ENCODE peak calls at places on chromosomes 7 and 10, in ten cellular contexts. One of them, this sample, is unnamed.

GRCh38 chr7:27442446-27442845 is 199.8 kb downstream of the EVX1 start:
- DNase-seq in transverse colon: no peak
- DNase-seq in stomach: no peak
- DNase-seq in GM12891: no peak
- DNase-seq in HCT116: peak
- DNase-seq in GM12892: no peak
- DNase-seq in breast epithelium: no peak
- DNase-seq in K562: no peak
- DNase-seq in spleen: no peak
- DNase-seq in sigmoid colon: no peak
- DNase-seq in this sample: no peak

GRCh38 chr10:133460208-133460769 is 6.5 kb downstream of the SCART1 start:
- DNase-seq in GM12891: no peak
- DNase-seq in transverse colon: no peak
- DNase-seq in stomach: no peak
- DNase-seq in spleen: no peak
- DNase-seq in breast epithelium: no peak
- DNase-seq in HCT116: no peak
- DNase-seq in K562: no peak
- DNase-seq in sigmoid colon: no peak
- DNase-seq in GM12892: no peak
- DNase-seq in this sample: no peak

GRCh38 chr10:128026620-128027281 is 99.5 kb downstream of the MKI67 start:
- DNase-seq in breast epithelium: no peak
- DNase-seq in stomach: no peak
- DNase-seq in transverse colon: no peak
- DNase-seq in K562: no peak
- DNase-seq in GM12892: no peak
- DNase-seq in sigmoid colon: peak
- DNase-seq in spleen: no peak
- DNase-seq in GM12891: no peak
- DNase-seq in HCT116: no peak
- DNase-seq in this sample: no peak

GRCh38 chr7:83876593-83876992 is 227.7 kb upstream of the SEMA3E start:
- DNase-seq in HCT116: no peak
- DNase-seq in GM12892: no peak
- DNase-seq in spleen: no peak
- DNase-seq in K562: no peak
- DNase-seq in transverse colon: no peak
- DNase-seq in sigmoid colon: no peak
- DNase-seq in GM12891: no peak
- DNase-seq in stomach: no peak
- DNase-seq in breast epithelium: no peak
- DNase-seq in this sample: no peak

GRCh38 chr7:105612806-105613205 is 31.5 kb upstream of the EFCAB10 start:
- DNase-seq in GM12892: no peak
- DNase-seq in HCT116: no peak
- DNase-seq in GM12891: no peak
- DNase-seq in breast epithelium: no peak
- DNase-seq in sigmoid colon: peak
- DNase-seq in transverse colon: no peak
- DNase-seq in stomach: no peak
- DNase-seq in K562: no peak
- DNase-seq in spleen: no peak
- DNase-seq in this sample: no peak

GRCh38 chr10:339038-339391 is 203.8 kb downstream of the ZMYND11 start:
- DNase-seq in breast epithelium: no peak
- DNase-seq in stomach: no peak
- DNase-seq in GM12892: no peak
- DNase-seq in GM12891: no peak
- DNase-seq in HCT116: no peak
- DNase-seq in sigmoid colon: no peak
- DNase-seq in spleen: no peak
- DNase-seq in transverse colon: no peak
- DNase-seq in K562: no peak
- DNase-seq in this sample: no peak

GRCh38 chr7:41724996-41725395 is 22.1 kb upstream of the INHBA start:
- DNase-seq in GM12891: no peak
- DNase-seq in HCT116: no peak
- DNase-seq in stomach: no peak
- DNase-seq in sigmoid colon: no peak
- DNase-seq in breast epithelium: no peak
- DNase-seq in K562: no peak
- DNase-seq in transverse colon: no peak
- DNase-seq in GM12892: no peak
- DNase-seq in spleen: no peak
- DNase-seq in this sample: no peak

GRCh38 chr7:30771859-30772429 is 727 bp downstream of the MINDY4 start:
- DNase-seq in breast epithelium: no peak
- DNase-seq in GM12892: no peak
- DNase-seq in stomach: no peak
- DNase-seq in sigmoid colon: no peak
- DNase-seq in transverse colon: no peak
- DNase-seq in spleen: no peak
- DNase-seq in K562: peak
- DNase-seq in HCT116: no peak
- DNase-seq in GM12891: no peak
- DNase-seq in this sample: no peak

GRCh38 chr10:77857272-77857671 is 69.3 kb downstream of the DLG5 start:
- DNase-seq in transverse colon: no peak
- DNase-seq in breast epithelium: peak
- DNase-seq in K562: no peak
- DNase-seq in GM12892: no peak
- DNase-seq in GM12891: no peak
- DNase-seq in spleen: peak
- DNase-seq in sigmoid colon: no peak
- DNase-seq in stomach: peak
- DNase-seq in HCT116: no peak
- DNase-seq in this sample: peak

GRCh38 chr7:143362126-143362961 is at the start of gene FAM131B:
- DNase-seq in HCT116: no peak
- DNase-seq in GM12892: peak
- DNase-seq in K562: no peak
- DNase-seq in breast epithelium: no peak
- DNase-seq in sigmoid colon: peak
- DNase-seq in spleen: no peak
- DNase-seq in stomach: no peak
- DNase-seq in transverse colon: no peak
- DNase-seq in GM12891: peak
- DNase-seq in this sample: no peak

DNA sequence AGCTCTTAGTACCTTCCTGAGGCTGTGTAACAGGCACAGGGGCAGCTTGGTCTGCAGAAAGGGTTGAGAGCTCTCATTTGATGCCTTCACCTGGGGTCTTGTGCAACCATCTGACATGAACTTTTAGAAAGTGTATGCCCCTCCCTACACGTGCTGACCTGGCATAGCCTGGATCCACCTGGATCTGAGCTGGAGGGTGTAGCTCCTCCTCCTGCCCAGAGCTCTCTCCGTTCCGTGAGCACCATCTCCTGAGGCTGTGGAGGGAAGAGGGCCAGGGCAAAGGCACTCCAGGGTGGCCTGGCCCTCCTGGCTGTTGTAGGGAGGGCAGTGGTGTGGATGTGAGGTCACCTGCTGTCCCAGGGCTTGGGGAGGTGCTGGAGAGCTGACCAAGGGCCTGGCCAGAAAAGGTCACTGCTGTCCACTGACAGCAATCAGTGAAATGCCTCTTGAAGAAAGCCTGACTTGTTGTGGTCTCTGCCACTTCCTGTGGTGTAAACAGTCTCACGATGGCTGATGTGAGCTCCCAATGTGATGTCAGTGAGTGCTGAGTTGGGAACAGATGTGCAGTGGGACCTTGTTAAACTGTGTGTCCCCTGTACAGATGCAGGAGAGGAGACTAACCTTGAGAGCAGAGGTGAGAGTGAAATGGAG is 23.0 kb downstream of the AMZ1 start:
- DNase-seq in spleen: no peak
- DNase-seq in GM12891: no peak
- DNase-seq in sigmoid colon: no peak
- DNase-seq in GM12892: no peak
- DNase-seq in transverse colon: no peak
- DNase-seq in K562: peak
- DNase-seq in stomach: no peak
- DNase-seq in breast epithelium: no peak
- DNase-seq in HCT116: no peak
- DNase-seq in this sample: no peak
- TF ChIP-seq POLR2AphosphoS5 in spleen: no peak
- TF ChIP-seq POLR2AphosphoS5 in GM12891: no peak
- TF ChIP-seq POLR2AphosphoS5 in sigmoid colon: no peak
- TF ChIP-seq POLR2AphosphoS5 in GM12892: no peak
- TF ChIP-seq POLR2AphosphoS5 in transverse colon: no peak
- TF ChIP-seq POLR2AphosphoS5 in K562: no peak
- TF ChIP-seq POLR2AphosphoS5 in stomach: no peak
- TF ChIP-seq POLR2AphosphoS5 in breast epithelium: no peak
- TF ChIP-seq POLR2AphosphoS5 in HCT116: no peak
- TF ChIP-seq POLR2AphosphoS5 in this sample: no peak

DNA sequence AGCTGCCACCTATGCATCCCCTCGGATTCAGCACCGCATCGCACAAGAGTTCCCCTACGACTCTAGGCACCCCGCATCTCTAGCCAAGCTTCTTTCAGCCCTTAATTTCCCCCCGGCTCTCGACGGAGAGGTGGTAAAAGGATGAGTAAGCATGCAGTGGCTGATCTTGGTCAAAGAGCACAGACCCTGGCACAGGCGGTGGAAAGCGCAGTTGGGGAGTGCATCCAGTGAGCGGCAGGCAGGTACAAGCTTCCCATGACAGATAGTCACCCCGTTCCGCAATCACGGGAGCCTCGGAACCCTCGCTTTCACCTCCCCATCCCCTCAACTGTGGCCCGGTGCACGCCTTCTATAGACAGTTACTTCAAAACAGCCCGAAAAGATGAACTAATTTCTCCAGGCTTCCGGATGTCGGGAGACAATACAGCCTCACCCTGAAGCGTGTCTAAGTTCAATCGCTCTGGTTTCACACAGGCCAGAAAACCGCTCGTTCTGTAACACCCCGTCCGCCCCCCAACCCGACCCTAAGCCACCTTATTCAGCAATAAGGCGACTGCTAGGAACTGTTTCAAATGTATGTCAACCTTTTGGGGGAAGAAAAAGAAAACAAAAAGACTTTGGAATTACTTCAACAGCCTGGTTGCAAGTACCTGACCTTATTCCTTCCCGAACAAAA is 1.5 kb downstream of the RHEB start:
- DNase-seq in K562: peak
- DNase-seq in GM12891: no peak
- DNase-seq in spleen: peak
- DNase-seq in transverse colon: peak
- DNase-seq in GM12892: no peak
- DNase-seq in HCT116: no peak
- DNase-seq in sigmoid colon: peak
- DNase-seq in breast epithelium: peak
- DNase-seq in stomach: peak
- DNase-seq in this sample: peak
- TF ChIP-seq POLR2A in K562: no peak
- TF ChIP-seq POLR2A in GM12891: no peak
- TF ChIP-seq POLR2A in spleen: no peak
- TF ChIP-seq POLR2A in transverse colon: peak
- TF ChIP-seq POLR2A in GM12892: no peak
- TF ChIP-seq POLR2A in HCT116: no peak
- TF ChIP-seq POLR2A in sigmoid colon: peak
- TF ChIP-seq POLR2A in breast epithelium: no peak
- TF ChIP-seq POLR2A in stomach: no peak
- TF ChIP-seq POLR2A in this sample: no peak

GRCh38 chr7:92447239-92448184 is at the start of gene GATAD1:
- DNase-seq in GM12891: peak
- DNase-seq in breast epithelium: peak
- DNase-seq in HCT116: peak
- DNase-seq in sigmoid colon: peak
- DNase-seq in stomach: peak
- DNase-seq in K562: peak
- DNase-seq in transverse colon: peak
- DNase-seq in spleen: peak
- DNase-seq in GM12892: peak
- DNase-seq in this sample: peak
- TF ChIP-seq POLR2AphosphoS5 in GM12891: no peak
- TF ChIP-seq POLR2AphosphoS5 in breast epithelium: peak
- TF ChIP-seq POLR2AphosphoS5 in HCT116: peak
- TF ChIP-seq POLR2AphosphoS5 in sigmoid colon: peak
- TF ChIP-seq POLR2AphosphoS5 in stomach: peak
- TF ChIP-seq POLR2AphosphoS5 in K562: peak
- TF ChIP-seq POLR2AphosphoS5 in transverse colon: peak
- TF ChIP-seq POLR2AphosphoS5 in spleen: peak
- TF ChIP-seq POLR2AphosphoS5 in GM12892: peak
- TF ChIP-seq POLR2AphosphoS5 in this sample: peak

GRCh38 chr7:157849726-157850125 is 512.9 kb downstream of the DNAJB6 start:
- DNase-seq in K562: no peak
- DNase-seq in HCT116: no peak
- DNase-seq in spleen: no peak
- DNase-seq in stomach: no peak
- DNase-seq in GM12892: no peak
- DNase-seq in GM12891: no peak
- DNase-seq in sigmoid colon: no peak
- DNase-seq in breast epithelium: no peak
- DNase-seq in transverse colon: no peak
- DNase-seq in this sample: no peak

GRCh38 chr7:157850481-157851444 is 514.0 kb downstream of the DNAJB6 start:
- DNase-seq in breast epithelium: no peak
- DNase-seq in transverse colon: no peak
- DNase-seq in sigmoid colon: no peak
- DNase-seq in stomach: no peak
- DNase-seq in GM12892: no peak
- DNase-seq in HCT116: no peak
- DNase-seq in K562: no peak
- DNase-seq in spleen: no peak
- DNase-seq in GM12891: no peak
- DNase-seq in this sample: no peak

GRCh38 chr7:157853076-157853788 is 516.4 kb downstream of the DNAJB6 start:
- DNase-seq in spleen: peak
- DNase-seq in K562: no peak
- DNase-seq in GM12892: no peak
- DNase-seq in GM12891: no peak
- DNase-seq in breast epithelium: no peak
- DNase-seq in HCT116: no peak
- DNase-seq in sigmoid colon: no peak
- DNase-seq in transverse colon: no peak
- DNase-seq in stomach: no peak
- DNase-seq in this sample: no peak

GRCh38 chr7:157853789-157854065 is 516.9 kb downstream of the DNAJB6 start:
- DNase-seq in HCT116: no peak
- DNase-seq in GM12891: no peak
- DNase-seq in transverse colon: no peak
- DNase-seq in breast epithelium: no peak
- DNase-seq in stomach: no peak
- DNase-seq in K562: no peak
- DNase-seq in spleen: no peak
- DNase-seq in sigmoid colon: no peak
- DNase-seq in GM12892: no peak
- DNase-seq in this sample: no peak

DNA sequence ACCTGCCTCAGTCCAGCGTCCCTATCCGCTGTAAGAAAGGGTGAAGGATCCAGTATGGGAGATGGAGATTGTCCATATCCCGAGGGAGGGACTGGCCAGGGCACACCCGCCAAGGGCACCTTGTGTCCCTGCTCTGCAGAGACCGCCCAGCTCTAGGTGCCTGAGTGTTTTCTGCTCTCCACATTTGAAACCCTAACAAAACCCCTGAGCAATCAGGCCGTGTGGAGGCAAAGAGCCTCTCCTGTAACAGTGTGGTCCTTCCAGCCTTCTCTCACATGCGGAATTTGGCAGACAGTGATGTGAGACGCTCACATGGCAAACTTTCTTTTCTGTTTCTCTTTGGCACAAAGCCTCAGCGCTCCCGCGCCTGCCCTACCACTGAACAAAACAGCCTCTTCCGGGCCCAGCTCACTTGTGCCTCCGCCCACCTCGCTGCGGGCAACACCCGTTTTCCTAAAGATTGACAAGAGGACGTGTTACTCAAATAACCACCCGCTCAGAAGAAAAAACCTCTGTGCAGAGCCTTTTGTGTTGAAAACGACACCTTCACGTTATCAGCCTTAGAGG is 514.8 kb downstream of the DNAJB6 start:
- DNase-seq in GM12892: no peak
- DNase-seq in sigmoid colon: peak
- DNase-seq in stomach: peak
- DNase-seq in K562: peak
- DNase-seq in spleen: peak
- DNase-seq in HCT116: peak
- DNase-seq in transverse colon: peak
- DNase-seq in GM12891: no peak
- DNase-seq in breast epithelium: no peak
- DNase-seq in this sample: peak
- TF ChIP-seq POLR2A in GM12892: no peak
- TF ChIP-seq POLR2A in sigmoid colon: no peak
- TF ChIP-seq POLR2A in stomach: no peak
- TF ChIP-seq POLR2A in K562: no peak
- TF ChIP-seq POLR2A in spleen: no peak
- TF ChIP-seq POLR2A in HCT116: no peak
- TF ChIP-seq POLR2A in transverse colon: no peak
- TF ChIP-seq POLR2A in GM12891: no peak
- TF ChIP-seq POLR2A in breast epithelium: no peak
- TF ChIP-seq POLR2A in this sample: no peak

This sample was measured in prostate gland.